ENCODE peak calls at places on chromosomes 2 and 18, in four cellular contexts. Z, U, N and K are unnamed samples.

GRCh38 chr2:19900536-19901200 is 1.1 kb downstream of the TTC32 start:
- DNase-seq in U (peak), Z (peak), N (no peak), K (peak)

GRCh38 chr2:70536517-70537060 is 17.0 kb downstream of the TGFA start:
- DNase-seq in N (no peak), U (no peak), Z (no peak), K (no peak)

GRCh38 chr18:77393519-77393918 is 143.9 kb downstream of the GALR1 start:
- DNase-seq in U (peak), Z (no peak), N (no peak), K (no peak)

GRCh38 chr2:69196327-69197117 is 183.5 kb downstream of the ANTXR1 start:
- DNase-seq in U (no peak), Z (peak), N (peak), K (no peak)

GRCh38 chr2:187526776-187527175 is 27.5 kb downstream of the TFPI start:
- DNase-seq in N (no peak), Z (peak), U (no peak), K (no peak)

GRCh38 chr2:144548532-144549191 is 28.7 kb upstream of the ZEB2 start:
- DNase-seq in Z (no peak), U (peak), N (no peak), K (no peak)

GRCh38 chr18:25076980-25077780 is 274.8 kb downstream of the ZNF521 start:
- DNase-seq in Z (no peak), U (no peak), N (no peak), K (no peak)

GRCh38 chr18:50009772-50010171 is 185.2 kb downstream of the MYO5B start:
- DNase-seq in N (peak), Z (peak), U (peak), K (peak)

GRCh38 chr18:11579916-11580315 is 29.5 kb upstream of the SLC35G4 start:
- DNase-seq in U (no peak), N (no peak), Z (no peak), K (no peak)

GRCh38 chr2:234679766-234680687 is 183.1 kb upstream of the ARL4C start:
- DNase-seq in U (no peak), Z (peak), N (peak), K (no peak)

GRCh38 chr2:134669731-134670669 is 48.8 kb downstream of the TMEM163 start:
- DNase-seq in Z (no peak), U (no peak), N (no peak), K (no peak)

GRCh38 chr18:55265130-55265675 is 305.9 kb upstream of the CCDC68 start:
- DNase-seq in Z (no peak), N (no peak), U (no peak), K (no peak)

GRCh38 chr2:230908595-230909191 is 16.3 kb downstream of the GPR55 start:
- DNase-seq in Z (peak), U (no peak), N (peak), K (no peak)

GRCh38 chr18:11393486-11393885 is 215.9 kb upstream of the SLC35G4 start:
- DNase-seq in U (no peak), N (no peak), Z (no peak), K (no peak)

GRCh38 chr2:26721267-26722032 is 28.9 kb downstream of the KCNK3 start:
- DNase-seq in N (no peak), Z (no peak), U (no peak), K (no peak)

GRCh38 chr2:31440764-31441163 is 26.2 kb upstream of the XDH start:
- DNase-seq in U (no peak), Z (peak), N (peak), K (no peak)

GRCh38 chr18:46071615-46071893 is 506 bp downstream of the PSTPIP2 start:
- DNase-seq in N (no peak), Z (no peak), U (no peak), K (no peak)

GRCh38 chr2:205867371-205867770 is 185.1 kb downstream of the NRP2 start:
- DNase-seq in U (no peak), Z (no peak), N (no peak), K (no peak)

DNA sequence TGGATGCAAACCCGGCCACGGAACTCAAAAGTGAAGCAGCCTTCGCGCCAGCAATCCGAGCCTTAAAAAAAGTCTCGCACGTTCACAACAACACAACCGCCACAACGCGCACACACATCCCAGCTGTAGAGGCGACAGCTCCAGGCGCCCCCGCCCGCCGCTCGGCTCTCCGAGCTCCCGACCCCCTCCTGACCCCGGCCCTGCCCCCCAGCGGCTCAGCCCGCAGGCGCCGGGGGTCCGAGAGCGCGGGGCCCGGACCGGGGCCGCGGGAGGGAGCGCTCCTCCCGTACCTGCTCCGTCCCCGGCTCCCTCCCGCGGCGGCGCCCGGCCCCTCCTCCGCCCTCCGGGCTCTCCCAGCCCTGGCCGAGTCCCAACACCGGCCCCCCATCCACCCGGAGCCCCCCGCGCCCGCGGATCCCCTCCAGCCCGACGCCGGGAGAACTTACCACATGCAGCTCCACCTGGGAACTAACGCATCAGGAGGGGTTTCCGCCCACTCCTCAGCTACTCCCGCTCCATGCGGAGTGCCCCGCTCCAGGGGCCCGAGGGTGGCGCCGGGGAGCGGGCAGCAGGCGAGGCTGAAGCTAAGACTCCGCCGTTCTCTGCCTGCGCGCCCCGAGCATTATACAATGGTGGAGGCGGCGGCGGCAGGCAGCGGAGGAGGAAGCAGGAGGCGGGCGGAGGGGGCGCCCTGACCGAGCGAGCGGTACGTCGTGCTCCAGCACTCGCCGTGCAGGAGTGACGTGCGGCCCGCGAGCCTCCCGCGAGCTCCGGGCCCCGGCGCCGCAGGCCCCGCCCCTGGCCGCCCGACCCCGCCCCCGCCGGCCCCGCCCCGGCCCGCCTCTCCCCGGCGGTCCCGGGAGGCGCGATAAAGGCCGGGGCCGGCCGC is at the start of gene SERTAD2:
- DNase-seq in N (peak), Z (peak), U (peak), K (peak)
- TF ChIP-seq CTCF in N (peak), Z (peak), U (no peak), K (peak)

GRCh38 chr2:127637725-127638252 is 8.2 kb upstream of the GPR17 start:
- DNase-seq in N (peak), U (no peak), Z (peak), K (no peak)
- TF ChIP-seq CTCF in N (no peak), U (no peak), Z (no peak), K (peak)

GRCh38 chr18:75170022-75170789 is 38.7 kb downstream of the PTGR3 start:
- DNase-seq in Z (no peak), U (no peak), N (no peak), K (no peak)
- TF ChIP-seq CTCF in Z (no peak), U (no peak), N (no peak), K (no peak)

GRCh38 chr2:103991591-103991990 is 862.3 kb upstream of the POU3F3 start:
- DNase-seq in Z (no peak), U (no peak), N (no peak), K (peak)
- TF ChIP-seq CTCF in Z (no peak), U (peak), N (no peak), K (peak)

DNA sequence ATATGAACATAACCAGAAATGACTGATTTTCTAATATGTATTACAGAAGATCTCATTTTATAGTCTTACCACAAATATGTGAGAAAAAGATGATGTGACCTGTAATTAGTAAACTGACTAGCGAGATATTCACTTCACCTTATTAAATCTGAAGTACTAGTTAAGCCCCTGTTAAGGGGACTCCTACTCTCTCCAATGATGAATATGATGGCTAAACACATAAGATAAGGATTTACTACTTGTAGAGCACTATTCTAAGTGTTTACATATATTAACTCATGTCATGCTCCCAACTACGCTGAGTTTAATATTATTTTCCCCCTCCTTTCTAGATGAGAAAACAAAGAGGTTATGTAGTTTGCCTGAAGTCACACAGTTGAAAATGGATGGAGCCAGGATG is 40.9 kb downstream of the SP3 start:
- DNase-seq in Z (no peak), U (no peak), N (no peak), K (no peak)
- TF ChIP-seq CTCF in Z (no peak), U (no peak), N (no peak), K (no peak)

GRCh38 chr18:59272221-59272888 is 899 bp downstream of the RAX start:
- DNase-seq in U (peak), Z (no peak), N (no peak), K (peak)
- TF ChIP-seq CTCF in U (no peak), Z (no peak), N (no peak), K (no peak)

GRCh38 chr18:9809686-9810085 is 76.1 kb upstream of the TXNDC2 start:
- DNase-seq in U (no peak), N (no peak), Z (no peak), K (no peak)

GRCh38 chr18:9808530-9809241 is 77.1 kb upstream of the TXNDC2 start:
- DNase-seq in N (no peak), U (no peak), Z (no peak), K (no peak)

GRCh38 chr18:9811978-9812377 is 73.8 kb upstream of the TXNDC2 start:
- DNase-seq in Z (no peak), U (no peak), N (no peak), K (no peak)

GRCh38 chr18:9810216-9810804 is 75.5 kb upstream of the TXNDC2 start:
- DNase-seq in U (no peak), N (no peak), Z (peak), K (no peak)

GRCh38 chr18:9810994-9811393 is 74.8 kb upstream of the TXNDC2 start:
- DNase-seq in Z (no peak), U (no peak), N (no peak), K (no peak)
- TF ChIP-seq CTCF in Z (no peak), U (no peak), N (no peak), K (no peak)

GRCh38 chr2:118371500-118371899 is 283.2 kb downstream of the INSIG2 start:
- DNase-seq in U (peak), Z (peak), N (peak), K (peak)
- TF ChIP-seq CTCF in U (peak), Z (peak), N (peak), K (peak)